ENCODE peak calls at places on chromosomes 1 and 21, in ten cellular contexts. D is fibroblast of mammary gland, E is NB4, I is endothelial cell, U is progenitor cell of endocrine pancreas, R is RWPE1, Q is B cell, G is heart right ventricle, V is coronary artery, J is GM13977. X is an unnamed sample.

GRCh38 chr1:35488346-35488745 is 68.9 kb downstream of the KIAA0319L start:
- DNase-seq in D (no peak), E (no peak), I (no peak), U (no peak), R (no peak), Q (no peak), G (no peak), V (no peak), J (no peak), X (no peak)

GRCh38 chr21:46429754-46430681 is 28.7 kb upstream of the DIP2A start:
- DNase-seq in D (no peak), E (no peak), I (no peak), U (no peak), R (no peak), Q (no peak), G (no peak), V (no peak), J (no peak), X (no peak)

GRCh38 chr1:110173466-110174117 is 23.3 kb downstream of the SLC6A17 start:
- DNase-seq in D (no peak), E (no peak), I (no peak), U (no peak), R (no peak), Q (no peak), G (no peak), V (no peak), J (no peak), X (no peak)

GRCh38 chr1:226497276-226497833 is 51.2 kb upstream of the STUM start:
- DNase-seq in D (no peak), E (no peak), I (no peak), U (no peak), R (no peak), Q (no peak), G (no peak), V (peak), J (no peak), X (no peak)

GRCh38 chr1:117093870-117094621 is 27.5 kb downstream of the TRIM45 start:
- DNase-seq in D (peak), E (peak), I (peak), U (no peak), R (peak), Q (no peak), G (no peak), V (no peak), J (peak), X (no peak)

GRCh38 chr1:7366955-7367665 is 404.0 kb upstream of the VAMP3 start:
- DNase-seq in D (no peak), E (no peak), I (no peak), U (no peak), R (no peak), Q (no peak), G (peak), V (no peak), J (no peak), X (no peak)

GRCh38 chr1:165928075-165928731 is 100.8 kb downstream of the UCK2 start:
- DNase-seq in D (peak), E (peak), I (peak), U (no peak), R (peak), Q (peak), G (no peak), V (no peak), J (peak), X (peak)

GRCh38 chr1:151839457-151840409 is at the start of gene C2CD4D:
- DNase-seq in D (no peak), E (no peak), I (peak), U (peak), R (peak), Q (no peak), G (peak), V (no peak), J (peak), X (peak)

DNA sequence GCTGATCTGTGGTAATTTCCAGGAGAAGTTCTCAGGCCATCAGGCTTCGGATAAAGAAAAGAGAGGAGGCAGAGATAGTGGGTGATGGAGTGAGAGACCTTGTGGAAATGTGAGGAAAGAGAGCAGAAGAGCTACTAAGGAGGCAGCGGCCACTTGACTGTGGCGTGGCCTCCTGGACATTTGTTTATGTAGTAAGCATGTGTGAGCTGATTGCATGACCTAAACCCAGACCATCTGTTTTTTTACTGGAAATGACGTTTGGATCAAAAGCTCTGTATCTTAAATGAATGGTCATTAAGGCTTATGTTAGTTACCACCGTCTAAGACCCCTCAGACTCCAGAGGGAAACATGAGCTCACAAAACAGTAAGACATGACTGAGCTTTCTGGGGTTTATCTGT is 13.6 kb downstream of the ATP1B1 start:
- DNase-seq in D (peak), E (no peak), I (no peak), U (no peak), R (no peak), Q (no peak), G (no peak), V (no peak), J (no peak), X (no peak)
- TF ChIP-seq CTCF in D (no peak), E (no peak), I (no peak), U (no peak), R (no peak), Q (no peak), G (no peak), V (no peak), J (no peak), X (no peak)

GRCh38 chr1:202750761-202751160 is 40.5 kb upstream of the SYT2 start:
- DNase-seq in D (no peak), E (no peak), I (no peak), U (no peak), R (peak), Q (no peak), G (no peak), V (no peak), J (no peak), X (no peak)
- TF ChIP-seq CTCF in D (no peak), E (no peak), I (no peak), U (no peak), R (no peak), Q (peak), G (no peak), V (no peak), J (no peak), X (no peak)

GRCh38 chr1:66445492-66446181 is 88.3 kb upstream of the SGIP1 start:
- DNase-seq in D (no peak), E (peak), I (peak), U (no peak), R (no peak), Q (peak), G (no peak), V (no peak), J (peak), X (peak)

GRCh38 chr1:66450043-66450514 is 83.9 kb upstream of the SGIP1 start:
- DNase-seq in D (peak), E (no peak), I (no peak), U (no peak), R (no peak), Q (no peak), G (no peak), V (no peak), J (no peak), X (no peak)

GRCh38 chr1:66443793-66444192 is 90.2 kb upstream of the SGIP1 start:
- DNase-seq in D (no peak), E (peak), I (no peak), U (no peak), R (no peak), Q (no peak), G (no peak), V (no peak), J (no peak), X (no peak)

GRCh38 chr1:66444438-66445265 is 89.3 kb upstream of the SGIP1 start:
- DNase-seq in D (no peak), E (no peak), I (no peak), U (no peak), R (no peak), Q (no peak), G (no peak), V (no peak), J (no peak), X (no peak)

DNA sequence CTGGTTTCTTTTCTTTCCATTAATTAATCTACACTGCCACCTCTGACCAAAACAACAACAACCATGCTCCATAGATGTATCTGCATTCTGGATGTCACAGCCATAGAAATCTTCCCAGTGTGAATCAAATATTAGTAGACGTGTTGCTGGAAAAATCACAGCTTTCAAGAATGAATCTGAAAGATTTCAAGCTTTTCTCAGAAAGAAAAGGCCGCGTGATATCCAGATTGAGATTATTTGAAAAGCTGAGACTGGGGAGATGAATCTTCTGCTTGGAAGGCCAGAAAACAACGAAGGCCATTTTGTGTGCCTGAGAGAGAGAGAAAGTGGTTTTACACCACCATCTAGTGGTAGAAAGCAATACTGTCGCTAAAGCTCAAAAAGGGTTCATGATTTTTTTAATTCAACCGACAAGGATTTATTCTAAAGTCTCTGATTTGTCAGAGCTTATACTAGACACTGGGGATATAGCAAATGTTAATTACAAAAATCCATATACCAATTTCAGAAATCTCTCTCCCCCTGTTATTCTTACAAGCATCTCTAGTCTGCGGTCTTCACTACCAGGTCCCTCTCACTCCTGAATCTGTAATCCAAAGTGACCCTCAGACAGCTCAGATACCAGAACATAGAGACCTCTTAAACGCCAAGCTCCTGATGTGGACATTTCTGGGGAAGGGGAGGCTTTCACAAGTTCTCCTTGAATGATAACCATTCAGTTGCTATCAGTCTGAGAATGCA is 87.5 kb upstream of the SGIP1 start:
- DNase-seq in D (peak), E (peak), I (peak), U (peak), R (peak), Q (peak), G (no peak), V (no peak), J (peak), X (peak)
- TF ChIP-seq CTCF in D (peak), E (peak), I (peak), U (peak), R (peak), Q (peak), G (peak), V (peak), J (peak), X (peak)

GRCh38 chr1:50599546-50599945 is 176.3 kb upstream of the DMRTA2 start:
- DNase-seq in D (no peak), E (no peak), I (no peak), U (no peak), R (no peak), Q (no peak), G (no peak), V (no peak), J (no peak), X (no peak)

GRCh38 chr1:50605186-50605875 is 182.1 kb upstream of the DMRTA2 start:
- DNase-seq in D (peak), E (peak), I (peak), U (no peak), R (peak), Q (no peak), G (no peak), V (no peak), J (peak), X (peak)

GRCh38 chr1:50603274-50604271 is 180.3 kb upstream of the DMRTA2 start:
- DNase-seq in D (peak), E (peak), I (no peak), U (no peak), R (peak), Q (no peak), G (no peak), V (no peak), J (peak), X (no peak)

GRCh38 chr1:50609508-50609907 is 186.3 kb upstream of the DMRTA2 start:
- DNase-seq in D (no peak), E (no peak), I (no peak), U (no peak), R (no peak), Q (no peak), G (no peak), V (no peak), J (no peak), X (no peak)

GRCh38 chr1:50604580-50604979 is 181.3 kb upstream of the DMRTA2 start:
- DNase-seq in D (no peak), E (no peak), I (no peak), U (no peak), R (no peak), Q (no peak), G (no peak), V (no peak), J (no peak), X (no peak)
- TF ChIP-seq CTCF in D (no peak), E (peak), I (no peak), U (peak), R (no peak), Q (no peak), G (no peak), V (no peak), J (peak), X (no peak)

GRCh38 chr1:237583270-237583669 is 307.5 kb downstream of the ZP4 start:
- DNase-seq in D (no peak), E (no peak), I (no peak), U (no peak), R (no peak), Q (no peak), G (no peak), V (no peak), J (no peak), X (no peak)
- TF ChIP-seq CTCF in D (no peak), E (no peak), I (no peak), U (no peak), R (no peak), Q (no peak), G (no peak), V (no peak), J (no peak), X (no peak)